ENCODE peak calls at places on chromosomes 2 and 18, in seven cellular contexts. Y is KBM-7; A is activated naive CD8-positive, alpha-beta T cell treated with anti-CD3 and anti-CD28 coated beads, Interleukin-2, amount 50 U/mL, for 24 hours; D is GM12891; O is Kasumi-1; J is PC-9; L is T follicular helper cell. T is an unnamed sample.

GRCh38 chr2:217220228-217221013 is 360.6 kb upstream of the TNP1 start:
- DNase-seq in O (no peak), D (no peak), L (no peak), Y (peak; percentile 7), J (no peak), A (no peak), T (no peak)

GRCh38 chr2:239596298-239596697 is 195.5 kb upstream of the HDAC4 start:
- DNase-seq in J (no peak), L (no peak), O (no peak), A (no peak), D (no peak), Y (no peak), T (no peak)

GRCh38 chr2:97911210-97911921 is 84.4 kb downstream of the TMEM131 start:
- DNase-seq in D (no peak), A (no peak), Y (peak; percentile 76), L (no peak), O (peak; percentile 89), J (no peak), T (no peak)

GRCh38 chr2:237407734-237408133 is 6.2 kb downstream of the COL6A3 start:
- DNase-seq in D (no peak), L (no peak), Y (no peak), A (no peak), O (no peak), J (no peak), T (no peak)

GRCh38 chr2:174662459-174662858 is 64.9 kb upstream of the WIPF1 start:
- DNase-seq in J (no peak), D (no peak), A (no peak), Y (no peak), L (no peak), O (no peak), T (no peak)

GRCh38 chr2:175557810-175558377 is 376.4 kb upstream of the ATP5MC3 start:
- DNase-seq in L (no peak), Y (no peak), D (no peak), O (peak; percentile 39), A (no peak), J (no peak), T (no peak)

GRCh38 chr2:58539973-58540372 is 298.8 kb upstream of the FANCL start:
- DNase-seq in J (no peak), L (no peak), D (no peak), O (no peak), A (no peak), Y (no peak), T (no peak)

GRCh38 chr2:98605076-98605475 is 3.2 kb downstream of the COA5 start:
- DNase-seq in O (no peak), J (no peak), D (no peak), Y (no peak), A (no peak), L (no peak), T (no peak)

GRCh38 chr2:9897331-9897737 is 54.1 kb downstream of the TAF1B start:
- DNase-seq in Y (peak; percentile 15), L (no peak), J (peak; percentile 90), D (no peak), A (peak; percentile 70), O (peak; percentile 11), T (peak; percentile 75)

GRCh38 chr2:39991298-39991697 is 212.2 kb upstream of the THUMPD2 start:
- DNase-seq in D (no peak), Y (no peak), L (no peak), J (no peak), A (no peak), O (no peak), T (no peak)

GRCh38 chr18:59332986-59333385 is 14.5 kb upstream of the CPLX4 start:
- DNase-seq in D (no peak), Y (no peak), O (no peak), J (no peak), L (no peak), A (no peak), T (no peak)